ENCODE peak calls at places on chromosomes 3 and 15, in seven cellular contexts. I, A, D, M, F, Q and V are unnamed samples.

GRCh38 chr15:41971089-41971892 is 1.1 kb downstream of the EHD4 start:
- DNase-seq in I (peak; percentile 73), A (peak; percentile 33), D (no peak), M (peak; percentile 58), F (peak; percentile 59), Q (peak; percentile 58), V (peak; percentile 76)

GRCh38 chr3:109702252-109702651 is 364.9 kb upstream of the DPPA4 start:
- DNase-seq in I (no peak), A (peak; percentile 28), D (no peak), M (no peak), F (peak; percentile 46), Q (no peak), V (no peak)

GRCh38 chr3:168094877-168095610 is 680 bp downstream of the GOLIM4 start:
- DNase-seq in I (peak; percentile 42), A (peak; percentile 69), D (peak; percentile 44), M (peak; percentile 76), F (peak; percentile 42), Q (no peak), V (peak; percentile 77)

GRCh38 chr3:64681827-64682226 is 6.0 kb downstream of the ADAMTS9 start:
- DNase-seq in I (no peak), A (no peak), D (no peak), M (peak; percentile 37), F (no peak), Q (no peak), V (no peak)

GRCh38 chr15:88652456-88653199 is 13.8 kb downstream of the ISG20 start:
- DNase-seq in I (no peak), A (no peak), D (no peak), M (no peak), F (no peak), Q (no peak), V (no peak)

GRCh38 chr3:31166249-31166885 is 271.9 kb upstream of the GADL1 start:
- DNase-seq in I (peak; percentile 9), A (no peak), D (no peak), M (no peak), F (peak; percentile 69), Q (peak; percentile 15), V (no peak)

GRCh38 chr3:53022647-53023046 is 23.2 kb downstream of the SFMBT1 start:
- DNase-seq in I (no peak), A (no peak), D (no peak), M (no peak), F (no peak), Q (no peak), V (no peak)

GRCh38 chr15:28873585-28874139 is 12.1 kb upstream of the APBA2 start:
- DNase-seq in I (no peak), A (no peak), D (no peak), M (peak; percentile 73), F (no peak), Q (no peak), V (peak; percentile 20)

GRCh38 chr15:101559938-101560337 is 70.4 kb upstream of the PCSK6 start:
- DNase-seq in I (no peak), A (peak; percentile 86), D (no peak), M (no peak), F (no peak), Q (no peak), V (no peak)

GRCh38 chr3:49568965-49569364 is 14.7 kb downstream of the BSN start:
- DNase-seq in I (no peak), A (no peak), D (no peak), M (no peak), F (no peak), Q (no peak), V (no peak)

GRCh38 chr3:130963878-130964277 is 62.7 kb downstream of the ASTE1 start:
- DNase-seq in I (peak; percentile 5), A (no peak), D (no peak), M (no peak), F (peak; percentile 97), Q (peak; percentile 60), V (no peak)

GRCh38 chr3:45486926-45487325 is 98.5 kb downstream of the LARS2 start:
- DNase-seq in I (no peak), A (no peak), D (no peak), M (no peak), F (no peak), Q (no peak), V (no peak)

GRCh38 chr15:34620814-34621213 is 37.4 kb upstream of the GOLGA8B start:
- DNase-seq in I (no peak), A (no peak), D (no peak), M (no peak), F (no peak), Q (no peak), V (no peak)

GRCh38 chr3:61565569-61565968 is 4.2 kb downstream of the PTPRG start:
- DNase-seq in I (no peak), A (no peak), D (no peak), M (no peak), F (peak; percentile 56), Q (no peak), V (no peak)

GRCh38 chr3:117238805-117239204 is 529.2 kb downstream of the TUSC7 start:
- DNase-seq in I (no peak), A (no peak), D (no peak), M (no peak), F (no peak), Q (no peak), V (no peak)

GRCh38 chr3:11719406-11720219 is 75.9 kb upstream of the VGLL4 start:
- DNase-seq in I (peak; percentile 87), A (peak; percentile 27), D (peak; percentile 72), M (no peak), F (peak; percentile 85), Q (peak; percentile 93), V (peak; percentile 87)

GRCh38 chr3:173397161-173398110 is at the start of gene NLGN1:
- DNase-seq in I (peak; percentile 41), A (peak; percentile 32), D (peak; percentile 79), M (peak; percentile 86), F (peak; percentile 15), Q (peak; percentile 68), V (peak; percentile 75)

GRCh38 chr3:42771271-42771670 is 1.8 kb downstream of the CCDC13 start:
- DNase-seq in I (no peak), A (no peak), D (no peak), M (no peak), F (peak; percentile 46), Q (no peak), V (no peak)

GRCh38 chr15:90871716-90872480 is 3.5 kb downstream of the FURIN start:
- DNase-seq in I (no peak), A (no peak), D (no peak), M (no peak), F (no peak), Q (peak; percentile 27), V (peak; percentile 36)

GRCh38 chr3:132637590-132637989 is 22.0 kb downstream of the ACAD11 start:
- DNase-seq in I (no peak), A (no peak), D (no peak), M (no peak), F (peak; percentile 90), Q (peak; percentile 68), V (no peak)

GRCh38 chr3:24981924-24982323 is 446.1 kb upstream of the RARB start:
- DNase-seq in I (no peak), A (no peak), D (no peak), M (no peak), F (no peak), Q (no peak), V (no peak)

GRCh38 chr3:133474251-133474801 is 74.5 kb downstream of the BFSP2 start:
- DNase-seq in I (no peak), A (no peak), D (no peak), M (no peak), F (no peak), Q (peak; percentile 58), V (peak; percentile 51)

GRCh38 chr15:85329561-85330421 is 50.6 kb upstream of the AKAP13 start:
- DNase-seq in I (no peak), A (no peak), D (no peak), M (no peak), F (no peak), Q (peak; percentile 51), V (no peak)

GRCh38 chr3:161914703-161915102 is 418.1 kb downstream of the OTOL1 start:
- DNase-seq in I (no peak), A (peak; percentile 9), D (peak; percentile 12), M (peak; percentile 82), F (no peak), Q (peak; percentile 37), V (peak; percentile 91)

GRCh38 chr3:71022552-71023335 is 560.8 kb downstream of the FOXP1 start:
- DNase-seq in I (peak; percentile 5), A (peak; percentile 16), D (no peak), M (no peak), F (no peak), Q (peak; percentile 3), V (peak; percentile 48)

GRCh38 chr3:100880072-100880471 is 113.1 kb downstream of the ABI3BP start:
- DNase-seq in I (no peak), A (no peak), D (no peak), M (no peak), F (no peak), Q (peak; percentile 27), V (no peak)

GRCh38 chr3:197458179-197458707 is 97.5 kb downstream of the BDH1 start:
- DNase-seq in I (peak; percentile 30), A (no peak), D (no peak), M (no peak), F (peak; percentile 33), Q (no peak), V (no peak)

GRCh38 chr3:122697952-122698625 is 17.4 kb downstream of the PARP14 start:
- DNase-seq in I (no peak), A (no peak), D (no peak), M (no peak), F (peak; percentile 85), Q (no peak), V (no peak)

GRCh38 chr3:119428538-119428937 is 34.9 kb downstream of the TMEM39A start:
- DNase-seq in I (no peak), A (no peak), D (no peak), M (no peak), F (no peak), Q (no peak), V (peak; percentile 42)

GRCh38 chr15:78450285-78450858 is 12.4 kb downstream of the IREB2 start:
- DNase-seq in I (no peak), A (no peak), D (no peak), M (peak; percentile 60), F (no peak), Q (no peak), V (no peak)

GRCh38 chr3:55127565-55127964 is 199.7 kb upstream of the LRTM1 start:
- DNase-seq in I (no peak), A (no peak), D (no peak), M (no peak), F (no peak), Q (no peak), V (peak; percentile 84)

GRCh38 chr3:87203807-87204206 is 23.3 kb upstream of the CHMP2B start:
- DNase-seq in I (no peak), A (no peak), D (no peak), M (no peak), F (no peak), Q (no peak), V (peak; percentile 1)

GRCh38 chr3:172709776-172710708 is 825 bp downstream of the NCEH1 start:
- DNase-seq in I (no peak), A (peak; percentile 24), D (peak; percentile 13), M (peak; percentile 69), F (peak; percentile 58), Q (peak; percentile 31), V (peak; percentile 48)

GRCh38 chr15:76470691-76471090 is 134.1 kb downstream of the ISL2 start:
- DNase-seq in I (no peak), A (no peak), D (no peak), M (no peak), F (no peak), Q (peak; percentile 41), V (no peak)

GRCh38 chr3:117903226-117903625 is 1131.4 kb downstream of the IGSF11 start:
- DNase-seq in I (no peak), A (no peak), D (no peak), M (no peak), F (no peak), Q (peak; percentile 43), V (no peak)

GRCh38 chr15:95921404-95921803 is 409.1 kb upstream of the NR2F2 start:
- DNase-seq in I (no peak), A (no peak), D (no peak), M (no peak), F (no peak), Q (no peak), V (no peak)